ENCODE peak calls at places on chromosomes 12 and 14, in seven cellular contexts. D is lung; P is right lobe of liver; G is CD8-positive, alpha-beta memory T cell; X is adrenal gland; C is neuronal stem cell; J is PC-9. S is an unnamed sample.

GRCh38 chr14:74244115-74244514 is 4.9 kb downstream of the VSX2 start:
- DNase-seq in D (no peak), P (no peak), G (no peak), X (no peak), C (no peak), J (no peak), S (no peak)

GRCh38 chr12:4849024-4849594 is 60.6 kb upstream of the KCNA1 start:
- DNase-seq in D (no peak), P (no peak), G (no peak), X (peak; percentile 33), C (no peak), J (peak; percentile 17), S (no peak)

GRCh38 chr12:12628013-12628412 is 16.3 kb downstream of the CREBL2 start:
- DNase-seq in D (no peak), P (no peak), G (no peak), X (no peak), C (no peak), J (no peak), S (no peak)

GRCh38 chr12:58547217-58547616 is 373.1 kb downstream of the LRIG3 start:
- DNase-seq in D (no peak), P (no peak), G (no peak), X (no peak), C (no peak), J (no peak), S (no peak)

GRCh38 chr12:117576053-117576452 is 214.6 kb upstream of the NOS1 start:
- DNase-seq in D (no peak), P (no peak), G (no peak), X (no peak), C (no peak), J (no peak), S (no peak)

GRCh38 chr14:103973354-103973753 is 31.0 kb upstream of the RD3L start:
- DNase-seq in D (no peak), P (peak; percentile 47), G (no peak), X (peak; percentile 32), C (no peak), J (no peak), S (no peak)

GRCh38 chr12:27024291-27024690 is 1.9 kb downstream of the MED21 start:
- DNase-seq in D (no peak), P (no peak), G (no peak), X (peak; percentile 42), C (no peak), J (no peak), S (no peak)

GRCh38 chr12:4145990-4146859 is 127.3 kb upstream of the CCND2 start:
- DNase-seq in D (no peak), P (no peak), G (no peak), X (no peak), C (no peak), J (no peak), S (no peak)

GRCh38 chr14:100132161-100132902 is 27.1 kb downstream of the DEGS2 start:
- DNase-seq in D (peak; percentile 53), P (no peak), G (no peak), X (no peak), C (no peak), J (no peak), S (no peak)

GRCh38 chr12:63982787-63983186 is 138.3 kb downstream of the SRGAP1 start:
- DNase-seq in D (no peak), P (no peak), G (no peak), X (no peak), C (no peak), J (no peak), S (no peak)

GRCh38 chr12:7716391-7716790 is 5.2 kb downstream of the DPPA3 start:
- DNase-seq in D (no peak), P (no peak), G (no peak), X (no peak), C (no peak), J (peak; percentile 2), S (no peak)

GRCh38 chr12:123049398-123050250 is 69.1 kb downstream of the ARL6IP4 start:
- DNase-seq in D (no peak), P (no peak), G (no peak), X (peak; percentile 48), C (no peak), J (no peak), S (no peak)

GRCh38 chr14:65479386-65479785 is 66.9 kb downstream of the FUT8 start:
- DNase-seq in D (no peak), P (no peak), G (no peak), X (no peak), C (no peak), J (no peak), S (no peak)

GRCh38 chr12:24380122-24380521 is 430.7 kb upstream of the SOX5 start:
- DNase-seq in D (no peak), P (peak; percentile 55), G (no peak), X (no peak), C (peak; percentile 58), J (no peak), S (no peak)

GRCh38 chr12:24931666-24932405 is 17.1 kb downstream of the BCAT1 start:
- DNase-seq in D (no peak), P (no peak), G (no peak), X (no peak), C (no peak), J (no peak), S (no peak)

GRCh38 chr14:53228966-53229365 is 75.8 kb upstream of the DDHD1 start:
- DNase-seq in D (no peak), P (no peak), G (no peak), X (no peak), C (no peak), J (no peak), S (no peak)

GRCh38 chr12:54658306-54659264 is 10.4 kb upstream of the DCD start:
- DNase-seq in D (no peak), P (peak; percentile 60), G (peak; percentile 50), X (peak; percentile 44), C (no peak), J (peak; percentile 25), S (peak; percentile 28)

GRCh38 chr12:70052931-70053497 is 190.2 kb upstream of the CNOT2 start:
- DNase-seq in D (peak; percentile 51), P (peak; percentile 78), G (no peak), X (peak; percentile 75), C (no peak), J (peak; percentile 59), S (peak; percentile 73)

GRCh38 chr12:44812062-44812461 is 64.1 kb downstream of the NELL2 start:
- DNase-seq in D (no peak), P (no peak), G (peak; percentile 61), X (no peak), C (no peak), J (no peak), S (peak; percentile 35)

GRCh38 chr12:11746024-11746771 is 96.7 kb downstream of the ETV6 start:
- DNase-seq in D (no peak), P (no peak), G (no peak), X (no peak), C (no peak), J (peak; percentile 24), S (no peak)

DNA sequence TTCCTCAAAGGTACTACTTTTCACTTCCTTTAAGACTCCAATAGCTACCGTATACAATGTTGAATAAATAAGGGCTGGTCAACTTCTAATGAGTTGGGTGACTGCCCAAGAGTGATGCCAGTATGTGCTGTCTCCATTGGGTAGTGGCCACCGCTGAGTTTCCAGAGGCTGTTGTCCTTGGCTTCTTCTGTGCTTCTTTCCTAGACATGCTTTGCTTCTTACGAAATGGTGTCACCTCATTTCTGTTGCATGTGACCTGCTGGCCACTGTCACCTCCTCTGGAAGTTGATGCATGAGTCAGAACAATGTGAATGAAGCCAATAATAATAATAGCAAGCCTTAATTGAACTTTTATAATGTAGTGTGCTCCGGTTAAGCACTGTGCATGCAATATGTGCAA is 7.5 kb upstream of the NID2 start:
- DNase-seq in D (no peak), P (no peak), G (no peak), X (peak; percentile 51), C (no peak), J (peak; percentile 68), S (no peak)
- H3K4me1 ChIP-seq in D (no peaks in the 10 kb centered on the region), P (no peaks in the 10 kb centered on the region), G (no peaks in the 10 kb centered on the region), X (peaks cover 8% of the 10 kb centered on the region), C (peaks cover 8% of the 10 kb centered on the region), J (peaks cover 53% of the 10 kb centered on the region), S (no peaks in the 10 kb centered on the region)

DNA sequence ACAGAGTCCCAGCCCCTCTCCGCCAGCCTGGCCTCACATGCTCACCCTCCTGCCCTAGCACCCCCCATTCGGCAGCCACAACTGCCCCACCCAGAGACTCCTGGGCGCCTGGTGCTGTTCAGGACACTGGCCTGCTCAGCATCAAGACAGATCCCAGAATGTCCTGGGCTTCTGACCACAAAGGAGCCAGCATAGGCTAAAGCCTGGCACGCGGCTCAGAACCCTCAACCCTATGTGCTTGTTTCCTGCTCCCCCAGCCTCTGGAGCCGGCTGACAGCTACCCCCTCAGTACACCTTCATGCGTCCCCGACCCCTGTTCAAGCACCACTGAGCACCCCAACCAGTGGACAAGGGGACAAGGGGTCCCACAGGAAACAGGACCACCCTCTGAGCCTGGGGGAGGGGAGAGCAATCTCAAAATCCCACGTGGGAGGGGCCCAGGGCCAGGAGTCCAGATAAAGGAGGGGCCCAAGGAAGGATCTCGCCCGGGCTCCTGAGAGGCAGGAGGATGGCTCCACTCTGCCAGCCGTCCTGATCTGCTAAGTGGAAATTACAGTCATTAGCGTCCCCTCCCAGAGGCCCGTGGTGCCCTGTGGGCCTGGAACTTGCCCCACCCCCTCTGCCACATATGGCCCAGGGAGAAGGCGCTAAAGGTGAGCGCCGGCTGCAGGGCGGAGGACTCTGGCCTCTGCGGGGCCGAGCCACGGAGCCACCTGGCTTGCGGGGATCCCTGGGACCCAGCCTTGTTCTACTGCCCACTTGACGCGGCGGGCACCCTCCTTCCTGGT is 27.1 kb upstream of the GPR132 start:
- DNase-seq in D (no peak), P (no peak), G (peak; percentile 51), X (no peak), C (no peak), J (peak; percentile 38), S (peak; percentile 82)
- H3K4me1 ChIP-seq in D (peaks cover 31% of the 10 kb centered on the region), P (peaks cover 2% of the 10 kb centered on the region), G (peaks cover 25% of the 10 kb centered on the region), X (peaks cover 24% of the 10 kb centered on the region), C (peaks cover 23% of the 10 kb centered on the region), J (peaks cover 59% of the 10 kb centered on the region), S (peaks cover 24% of the 10 kb centered on the region)

DNA sequence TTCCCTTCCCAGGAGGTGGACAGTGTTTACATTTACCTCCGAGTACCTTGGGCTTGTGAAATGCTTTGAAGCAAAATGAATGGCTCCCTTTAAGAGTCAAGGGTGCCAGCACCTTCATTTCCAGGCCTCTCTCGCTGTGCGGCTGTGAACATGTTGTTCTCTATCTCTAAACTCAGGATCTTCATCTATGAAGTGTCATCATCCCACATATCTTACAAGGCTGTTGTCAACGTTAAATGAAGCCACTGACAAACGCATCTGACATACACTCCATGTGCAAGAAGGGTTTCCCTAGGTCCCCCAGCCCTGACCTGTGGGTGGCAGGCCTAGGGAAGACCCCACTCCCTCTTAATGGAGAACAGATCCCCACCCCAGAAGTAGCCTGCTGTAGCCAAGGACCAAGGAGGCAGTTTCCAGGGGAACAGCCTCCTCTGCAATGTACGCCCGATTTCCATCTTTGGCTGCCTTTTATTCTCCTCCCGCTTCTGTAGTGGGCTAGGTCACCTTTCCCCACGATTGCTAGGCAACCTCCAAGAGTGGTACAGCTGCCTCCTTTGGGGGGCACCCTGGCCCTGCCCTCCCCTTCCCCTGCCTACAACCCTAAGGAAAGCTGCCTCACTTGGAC is 7.6 kb downstream of the ACTN1 start:
- DNase-seq in D (no peak), P (no peak), G (no peak), X (no peak), C (no peak), J (no peak), S (no peak)
- H3K4me1 ChIP-seq in D (peaks cover 28% of the 10 kb centered on the region), P (no peaks in the 10 kb centered on the region), G (peaks cover 72% of the 10 kb centered on the region), X (peaks cover 66% of the 10 kb centered on the region), C (peaks cover 18% of the 10 kb centered on the region), J (peaks cover 43% of the 10 kb centered on the region), S (peaks cover 15% of the 10 kb centered on the region)

DNA sequence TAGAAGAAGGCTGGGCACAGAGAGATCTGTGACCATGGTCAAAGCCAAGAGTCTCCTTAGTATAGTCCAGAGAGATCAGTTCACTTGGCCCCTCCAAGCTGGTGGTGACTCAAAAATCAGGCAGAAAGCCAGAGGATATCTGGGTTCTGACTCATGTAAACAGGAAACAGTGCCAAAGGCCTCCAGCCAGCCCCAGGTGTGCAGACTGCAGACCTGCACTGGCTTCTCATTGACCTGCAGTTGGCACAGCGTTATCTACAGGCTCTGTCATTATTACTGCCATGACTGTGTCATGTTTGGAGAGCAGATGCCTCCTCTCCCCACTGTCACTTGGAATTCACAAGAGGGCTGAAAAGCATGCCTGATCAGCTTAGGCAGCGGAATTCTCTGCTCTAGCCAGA is 295.7 kb upstream of the PRKD1 start:
- DNase-seq in D (peak; percentile 81), P (peak; percentile 93), G (no peak), X (peak; percentile 87), C (no peak), J (peak; percentile 82), S (peak; percentile 39)
- H3K4me1 ChIP-seq in D (peaks cover 3% of the 10 kb centered on the region), P (no peaks in the 10 kb centered on the region), G (no peaks in the 10 kb centered on the region), X (peaks cover 25% of the 10 kb centered on the region), C (peaks cover 1% of the 10 kb centered on the region), J (peaks cover 50% of the 10 kb centered on the region), S (no peaks in the 10 kb centered on the region)

S was measured in colonic mucosa.